ENCODE peak calls at places on chromosomes 6 and 20, in four cellular contexts. C is fibroblast of the aortic adventitia, H is caudate nucleus, N is foreskin fibroblast. S is an unnamed sample.

GRCh38 chr6:105250523-105250922 is 70.7 kb upstream of the POPDC3 start:
- DNase-seq in C (peak; percentile 45), H (no peak), N (peak; percentile 43), S (no peak)

GRCh38 chr20:37522258-37523011 is 1.4 kb downstream of the NNAT start:
- DNase-seq in C (peak; percentile 36), H (peak; percentile 23), N (peak; percentile 49), S (no peak)

GRCh38 chr6:7273709-7274108 is 39.3 kb downstream of the SSR1 start:
- DNase-seq in H (no peak), C (no peak), N (no peak), S (no peak)

GRCh38 chr6:158784505-158784904 is 34.7 kb downstream of the EZR start:
- DNase-seq in H (peak; percentile 29), C (no peak), N (peak; percentile 36), S (no peak)

GRCh38 chr20:48371211-48371610 is 456.6 kb downstream of the PREX1 start:
- DNase-seq in C (no peak), N (no peak), H (no peak), S (no peak)

GRCh38 chr6:160881409-160881808 is 110.2 kb upstream of the MAP3K4 start:
- DNase-seq in C (no peak), H (no peak), N (peak; percentile 30), S (no peak)

GRCh38 chr6:77926198-77926752 is 273.4 kb downstream of the MEI4 start:
- DNase-seq in N (no peak), H (no peak), C (no peak), S (peak; percentile 14)

GRCh38 chr6:46350714-46351113 is 140.5 kb downstream of the RCAN2 start:
- DNase-seq in C (no peak), H (no peak), N (no peak), S (peak; percentile 13)

GRCh38 chr20:41308726-41309413 is 8.7 kb downstream of the ZHX3 start:
- DNase-seq in H (no peak), C (peak; percentile 66), N (peak; percentile 66), S (no peak)

GRCh38 chr6:150202404-150202803 is 59.6 kb downstream of the PPP1R14C start:
- DNase-seq in N (no peak), H (no peak), C (peak; percentile 47), S (no peak)

GRCh38 chr20:63117661-63118302 is 98.1 kb downstream of the YTHDF1 start:
- DNase-seq in C (no peak), N (no peak), H (no peak), S (no peak)

GRCh38 chr6:116018976-116019375 is 41.7 kb downstream of the FRK start:
- DNase-seq in C (peak; percentile 37), N (no peak), H (no peak), S (no peak)

GRCh38 chr6:73051147-73051546 is 174.1 kb downstream of the KHDC1L start:
- DNase-seq in C (no peak), H (no peak), N (no peak), S (no peak)

GRCh38 chr6:52164319-52165094 is 21.7 kb upstream of the IL17A start:
- DNase-seq in N (no peak), H (no peak), C (no peak), S (no peak)

GRCh38 chr6:81834141-81834621 is 81.7 kb upstream of the TENT5A start:
- DNase-seq in H (no peak), N (peak; percentile 81), C (peak; percentile 67), S (no peak)

GRCh38 chr6:40917603-40918002 is 121.4 kb downstream of the UNC5CL start:
- DNase-seq in H (no peak), N (no peak), C (no peak), S (no peak)

GRCh38 chr20:63422653-63423052 is 49.8 kb downstream of the KCNQ2 start:
- DNase-seq in C (no peak), N (no peak), H (no peak), S (peak; percentile 71)

GRCh38 chr6:87909849-87910248 is 137.8 kb upstream of the SPACA1 start:
- DNase-seq in H (no peak), N (peak; percentile 52), C (peak; percentile 73), S (no peak)

GRCh38 chr20:32278199-32278643 is 770 bp downstream of the KIF3B start:
- DNase-seq in C (peak; percentile 23), N (no peak), H (no peak), S (no peak)

GRCh38 chr20:64138276-64138815 is 25.9 kb upstream of the MYT1 start:
- DNase-seq in N (no peak), C (peak; percentile 12), H (no peak), S (no peak)

GRCh38 chr6:88499845-88500699 is 333.9 kb upstream of the CNR1 start:
- DNase-seq in H (no peak), N (no peak), C (no peak), S (no peak)

GRCh38 chr6:116175344-116175743 is 49.4 kb upstream of the COL10A1 start:
- DNase-seq in N (no peak), C (no peak), H (no peak), S (no peak)

GRCh38 chr6:43020847-43021246 is 576 bp upstream of the RRP36 start:
- DNase-seq in H (no peak), C (no peak), N (no peak), S (no peak)

GRCh38 chr20:61387204-61387958 is 135.3 kb downstream of the CDH4 start:
- DNase-seq in C (peak; percentile 30), N (peak; percentile 59), H (no peak), S (peak; percentile 2)

GRCh38 chr6:52511572-52512151 is 65.2 kb downstream of the TRAM2 start:
- DNase-seq in N (peak; percentile 84), H (no peak), C (peak; percentile 67), S (no peak)

GRCh38 chr6:111784423-111784822 is 88.8 kb downstream of the FYN start:
- DNase-seq in H (no peak), C (peak; percentile 67), N (no peak), S (peak; percentile 49)

GRCh38 chr6:112018619-112019416 is 35.1 kb upstream of the CCN6 start:
- DNase-seq in H (no peak), C (peak; percentile 49), N (peak; percentile 31), S (no peak)

GRCh38 chr20:16801919-16802651 is 53.9 kb downstream of the OTOR start:
- DNase-seq in H (peak; percentile 2), C (peak; percentile 61), N (peak; percentile 76), S (peak; percentile 78)

GRCh38 chr6:6678185-6678671 is 89.7 kb downstream of the LY86 start:
- DNase-seq in N (peak; percentile 37), C (peak; percentile 37), H (no peak), S (no peak)

GRCh38 chr6:8589941-8590676 is 154.8 kb upstream of the SLC35B3 start:
- DNase-seq in C (no peak), N (peak; percentile 43), H (no peak), S (peak; percentile 30)

GRCh38 chr20:54134445-54135220 is 39.2 kb downstream of the CYP24A1 start:
- DNase-seq in H (no peak), N (peak; percentile 80), C (peak; percentile 47), S (no peak)

GRCh38 chr20:24629668-24630067 is 160.2 kb downstream of the SYNDIG1 start:
- DNase-seq in H (no peak), C (peak; percentile 28), N (no peak), S (peak; percentile 16)

GRCh38 chr20:33076662-33077398 is 2.6 kb upstream of the BPIFB4 start:
- DNase-seq in C (no peak), N (no peak), H (no peak), S (peak; percentile 30)

GRCh38 chr6:69827491-69827890 is 30.7 kb upstream of the LMBRD1 start:
- DNase-seq in C (peak; percentile 81), N (peak; percentile 72), H (no peak), S (no peak)

GRCh38 chr6:26156105-26156849 is 69.0 kb downstream of the HFE start:
- DNase-seq in C (peak; percentile 85), N (peak; percentile 97), H (peak; percentile 80), S (peak; percentile 82)

GRCh38 chr6:127812985-127813681 is 87.7 kb downstream of the THEMIS start:
- DNase-seq in C (no peak), N (no peak), H (no peak), S (no peak)

GRCh38 chr6:166488081-166488685 is 98.3 kb downstream of the RAMACL start:
- DNase-seq in C (peak; percentile 23), H (no peak), N (no peak), S (no peak)